ENCODE peak calls at places on chromosomes 13 and 19, in six cellular contexts. X, S, J, B, I and U are unnamed samples.

GRCh38 chr19:23789246-23789645 is 30.6 kb upstream of the ZNF681 start:
- DNase-seq in I (no peak), X (no peak), S (no peak), B (no peak), J (no peak), U (no peak)

GRCh38 chr13:42477588-42478190 is 96.3 kb upstream of the TNFSF11 start:
- DNase-seq in X (no peak), I (no peak), S (no peak), J (no peak), B (no peak), U (no peak)

GRCh38 chr19:2478756-2479555 is 3.0 kb downstream of the GADD45B start:
- DNase-seq in J (peak), S (peak), B (peak), X (peak), I (peak), U (peak)

GRCh38 chr13:98563071-98563470 is 13.8 kb downstream of the STK24 start:
- DNase-seq in S (no peak), I (no peak), X (no peak), J (no peak), B (peak), U (peak)

GRCh38 chr13:91126806-91127205 is 220.7 kb upstream of the MIR17HG start:
- DNase-seq in I (no peak), J (no peak), X (no peak), S (no peak), B (no peak), U (peak)

GRCh38 chr13:54640719-54641118 is 1612.1 kb downstream of the OLFM4 start:
- DNase-seq in S (no peak), I (no peak), X (no peak), J (no peak), B (no peak), U (no peak)

GRCh38 chr13:41577437-41577836 is 120.1 kb downstream of the RGCC start:
- DNase-seq in J (no peak), B (peak), X (peak), I (peak), S (no peak), U (no peak)

GRCh38 chr13:50387124-50387581 is 371.9 kb downstream of the KCNRG start:
- DNase-seq in I (no peak), J (no peak), X (peak), B (no peak), S (peak), U (peak)

GRCh38 chr13:33649212-33649917 is 168.6 kb upstream of the RFC3 start:
- DNase-seq in J (no peak), I (no peak), B (no peak), X (no peak), S (no peak), U (no peak)

GRCh38 chr19:4582980-4583842 is 23.7 kb upstream of the SEMA6B start:
- DNase-seq in B (no peak), I (no peak), J (no peak), X (no peak), S (no peak), U (no peak)

GRCh38 chr19:49587227-49587626 is 3.8 kb upstream of the PRR12 start:
- DNase-seq in S (no peak), I (no peak), J (no peak), B (no peak), X (no peak), U (no peak)

GRCh38 chr19:5403968-5404640 is 51.1 kb upstream of the ZNRF4 start:
- DNase-seq in J (peak), I (peak), S (peak), X (peak), B (no peak), U (peak)

GRCh38 chr19:6801397-6802086 is 29.0 kb downstream of the VAV1 start:
- DNase-seq in X (peak), B (peak), S (peak), J (peak), I (peak), U (peak)

GRCh38 chr19:53394974-53395839 is at the start of gene ZNF765:
- DNase-seq in I (peak), B (peak), S (peak), X (peak), J (peak), U (peak)

GRCh38 chr13:54004026-54004699 is 975.5 kb downstream of the OLFM4 start:
- DNase-seq in X (no peak), J (no peak), S (no peak), B (no peak), I (no peak), U (no peak)

GRCh38 chr13:112153364-112153763 is 86.4 kb downstream of the SOX1 start:
- DNase-seq in S (no peak), X (no peak), B (no peak), J (no peak), I (no peak), U (no peak)

GRCh38 chr13:39132286-39132685 is 94.0 kb downstream of the NHLRC3 start:
- DNase-seq in J (no peak), I (no peak), S (no peak), X (no peak), B (no peak), U (no peak)

GRCh38 chr13:71464673-71465072 is 402.3 kb downstream of the DACH1 start:
- DNase-seq in B (no peak), X (no peak), I (no peak), S (no peak), J (no peak), U (no peak)

GRCh38 chr13:46097015-46097414 is 7.8 kb downstream of the CPB2 start:
- DNase-seq in B (no peak), J (no peak), I (no peak), X (no peak), S (no peak), U (no peak)

GRCh38 chr13:106882222-106882621 is 314.3 kb upstream of the ARGLU1 start:
- DNase-seq in B (no peak), S (no peak), I (no peak), J (no peak), X (no peak), U (no peak)

GRCh38 chr13:42680748-42681147 is 100.6 kb upstream of the FAM216B start:
- DNase-seq in I (no peak), J (no peak), X (no peak), S (no peak), B (no peak), U (no peak)

GRCh38 chr19:49448432-49448786 is 3.2 kb downstream of the PIH1D1 start:
- DNase-seq in S (no peak), J (no peak), I (no peak), B (no peak), X (no peak), U (no peak)

GRCh38 chr19:56015756-56016155 is 29.2 kb downstream of the NLRP5 start:
- DNase-seq in S (no peak), I (no peak), J (no peak), X (no peak), B (no peak), U (no peak)

DNA sequence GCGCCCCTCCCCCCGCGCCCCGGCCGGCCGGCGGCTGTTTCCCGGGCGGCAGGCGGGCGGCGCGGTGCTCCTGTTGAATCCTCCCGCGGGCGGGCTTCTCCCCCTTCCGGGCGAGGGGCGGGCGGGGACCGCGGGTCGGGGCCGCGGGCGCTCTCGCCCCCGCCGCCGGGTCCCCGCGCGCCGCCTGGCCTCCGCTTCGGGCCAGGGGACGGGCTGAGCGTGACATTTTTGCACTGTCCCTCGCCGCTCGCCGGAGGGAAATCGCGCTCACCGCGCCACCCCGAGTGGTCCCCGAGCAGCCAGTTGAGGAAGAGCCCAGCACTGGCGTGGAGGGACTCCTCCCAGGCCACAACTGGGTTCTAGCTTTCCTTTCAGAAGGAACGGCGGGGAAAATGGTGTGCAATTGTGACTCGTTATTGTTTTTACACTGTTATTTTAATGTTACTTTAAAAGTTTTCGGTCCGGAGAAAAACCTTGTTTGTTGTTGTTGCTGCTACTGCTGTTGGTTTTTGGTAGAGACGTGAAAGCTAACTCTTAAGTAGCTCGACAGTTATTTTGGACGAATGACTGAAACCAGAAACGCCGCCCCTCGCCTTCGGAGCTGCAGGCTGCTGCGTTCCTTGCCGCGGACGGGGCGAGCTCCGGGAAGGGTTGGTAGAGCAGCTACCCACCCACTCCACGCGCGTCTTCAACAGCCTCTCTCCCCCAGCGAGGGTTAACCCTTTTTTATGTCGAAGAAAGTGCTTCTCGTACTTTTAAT is 942 bp downstream of the PDS5B start:
- DNase-seq in J (peak), X (peak), B (peak), S (peak), I (peak), U (peak)
- TF ChIP-seq CTCF in J (no peak), X (no peak), B (no peak), S (peak), I (peak), U (no peak)

GRCh38 chr19:28541029-28541428 is 671.9 kb downstream of the UQCRFS1 start:
- DNase-seq in J (no peak), I (no peak), X (no peak), B (no peak), S (no peak), U (no peak)
- TF ChIP-seq CTCF in J (no peak), I (no peak), X (no peak), B (no peak), S (no peak), U (no peak)

GRCh38 chr19:43425567-43426392 is 11.1 kb downstream of the TEX101 start:
- DNase-seq in B (peak), X (no peak), I (no peak), J (no peak), S (no peak), U (no peak)
- TF ChIP-seq CTCF in B (no peak), X (peak), I (peak), J (no peak), S (peak), U (peak)

DNA sequence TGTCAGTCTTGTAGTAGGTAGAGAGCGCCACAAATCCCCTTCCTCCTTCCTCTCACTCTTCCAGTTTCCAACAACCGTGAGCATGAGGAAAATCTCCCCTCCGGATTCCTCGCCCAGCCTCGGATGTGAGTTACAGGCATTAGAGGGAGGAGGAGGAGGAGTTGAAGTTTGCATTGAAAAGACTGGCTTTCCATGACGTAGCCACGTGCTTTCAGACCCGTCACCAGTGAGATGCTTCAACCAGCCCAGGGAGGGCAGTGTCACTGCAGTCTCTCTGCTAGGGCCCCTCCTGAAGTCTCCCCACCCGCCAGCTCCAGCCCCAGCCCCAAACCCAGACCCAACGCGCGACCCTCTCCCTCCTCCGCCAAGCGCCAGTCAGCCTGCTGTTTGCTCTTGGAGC is 444 bp upstream of the FGF14 start:
- DNase-seq in I (peak), S (peak), B (peak), J (no peak), X (no peak), U (peak)
- TF ChIP-seq CTCF in I (no peak), S (no peak), B (no peak), J (no peak), X (no peak), U (no peak)